ENCODE peak calls at places on chromosome 1, in nine cellular contexts. S is mammary epithelial cell; W is stimulated activated CD8-positive, alpha-beta memory T cell treated with anti-CD3 and anti-CD28 coated beads, Interleukin-4, amount 100 ng/mL, for 1 hour; M is fibroblast of mammary gland; Z is NCI-H1930; A is left cardiac atrium; Q is Daoy; V is GOT3; B is M059J. Y is an unnamed sample.

GRCh38 chr1:150221552-150221951 is 14.4 kb downstream of the ANP32E start:
- DNase-seq in S (no peak), W (no peak), M (peak), Z (no peak), A (no peak), Q (no peak), V (no peak), B (peak), Y (peak)

GRCh38 chr1:7490576-7490975 is 280.5 kb upstream of the VAMP3 start:
- DNase-seq in S (no peak), W (no peak), M (no peak), Z (no peak), A (peak), Q (no peak), V (no peak), B (peak), Y (no peak)

GRCh38 chr1:4752059-4752458 is 97.7 kb downstream of the AJAP1 start:
- DNase-seq in S (no peak), W (no peak), M (no peak), Z (no peak), A (no peak), Q (no peak), V (no peak), B (no peak), Y (no peak)

GRCh38 chr1:65141394-65141793 is 6.6 kb upstream of the AK4 start:
- DNase-seq in S (peak), W (no peak), M (peak), Z (no peak), A (no peak), Q (peak), V (no peak), B (peak), Y (peak)

GRCh38 chr1:28535180-28535579 is 17.7 kb upstream of the TRNAU1AP start:
- DNase-seq in S (no peak), W (no peak), M (no peak), Z (no peak), A (no peak), Q (no peak), V (no peak), B (no peak), Y (no peak)

GRCh38 chr1:118317836-118318614 is 133.0 kb upstream of the SPAG17 start:
- DNase-seq in S (no peak), W (no peak), M (peak), Z (no peak), A (peak), Q (peak), V (no peak), B (peak), Y (no peak)

GRCh38 chr1:214380418-214380817 is 99.5 kb downstream of the SMYD2 start:
- DNase-seq in S (no peak), W (no peak), M (no peak), Z (no peak), A (no peak), Q (no peak), V (no peak), B (peak), Y (peak)

GRCh38 chr1:23747947-23748346 is 4.7 kb downstream of the ELOA start:
- DNase-seq in S (no peak), W (no peak), M (no peak), Z (no peak), A (no peak), Q (no peak), V (no peak), B (no peak), Y (no peak)

GRCh38 chr1:207850621-207851407 is 60.1 kb downstream of the CD34 start:
- DNase-seq in S (no peak), W (no peak), M (no peak), Z (no peak), A (no peak), Q (no peak), V (no peak), B (no peak), Y (no peak)

GRCh38 chr1:97507863-97508262 is 413.0 kb downstream of the DPYD start:
- DNase-seq in S (no peak), W (no peak), M (peak), Z (no peak), A (peak), Q (no peak), V (no peak), B (no peak), Y (no peak)

GRCh38 chr1:62796151-62796680 is 12.3 kb downstream of the ATG4C start:
- DNase-seq in S (no peak), W (no peak), M (no peak), Z (no peak), A (no peak), Q (no peak), V (no peak), B (no peak), Y (no peak)

GRCh38 chr1:52141513-52142219 is at the start of gene ZFYVE9:
- DNase-seq in S (peak), W (no peak), M (peak), Z (peak), A (peak), Q (peak), V (peak), B (peak), Y (peak)

GRCh38 chr1:167630568-167631385 is 745 bp downstream of the RCSD1 start:
- DNase-seq in S (no peak), W (no peak), M (no peak), Z (no peak), A (no peak), Q (no peak), V (no peak), B (no peak), Y (no peak)